ENCODE peak calls at places on chromosomes 13 and 19, in ten cellular contexts. Q is pons; P is stimulated activated CD8-positive, alpha-beta memory T cell treated with anti-CD3 and anti-CD28 coated beads, Interleukin-4, amount 100 ng/mL, for 1 hour; C is B cell; V is activated gamma-delta T cell treated with Interleukin-2 at 50 U/mL for 16 hours; Z is NCI-H1105 treated with DMSO at 0.1 percent for 48 hours; K is neural progenitor cell; Y is activated T-cell treated with anti-CD3 and anti-CD28 coated beads for 48 hours; B is HFFc6; G is skeletal muscle cell. U is an unnamed sample.

GRCh38 chr13:109465151-109465550 is 321.2 kb downstream of the IRS2 start:
- DNase-seq in Q (no peak), P (no peak), C (no peak), V (no peak), Z (no peak), K (no peak), Y (no peak), B (no peak), G (peak; percentile 21), U (no peak)

GRCh38 chr13:113119822-113120189 is 2.8 kb upstream of the F10 start:
- DNase-seq in Q (no peak), P (no peak), C (no peak), V (no peak), Z (no peak), K (no peak), Y (no peak), B (no peak), G (no peak), U (no peak)

GRCh38 chr13:113947321-113948033 is 26.4 kb downstream of the C13orf46 start:
- DNase-seq in Q (peak; percentile 42), P (no peak), C (no peak), V (no peak), Z (no peak), K (peak; percentile 30), Y (no peak), B (peak; percentile 46), G (no peak), U (no peak)

GRCh38 chr19:18867751-18868150 is 28.2 kb downstream of the CERS1 start:
- DNase-seq in Q (no peak), P (no peak), C (no peak), V (no peak), Z (no peak), K (no peak), Y (no peak), B (no peak), G (no peak), U (no peak)

GRCh38 chr13:23428183-23428528 is 5.3 kb downstream of the SACS start:
- DNase-seq in Q (no peak), P (no peak), C (no peak), V (no peak), Z (no peak), K (no peak), Y (no peak), B (peak; percentile 35), G (no peak), U (no peak)

GRCh38 chr13:98397221-98397620 is 179.7 kb downstream of the STK24 start:
- DNase-seq in Q (no peak), P (no peak), C (no peak), V (no peak), Z (no peak), K (no peak), Y (no peak), B (no peak), G (no peak), U (no peak)

GRCh38 chr13:43411741-43412140 is 375.0 kb downstream of the ENOX1 start:
- DNase-seq in Q (peak; percentile 74), P (no peak), C (no peak), V (no peak), Z (peak; percentile 75), K (no peak), Y (no peak), B (no peak), G (no peak), U (no peak)

GRCh38 chr19:14089412-14089661 is 1.2 kb downstream of the SAMD1 start:
- DNase-seq in Q (no peak), P (no peak), C (no peak), V (no peak), Z (no peak), K (peak; percentile 59), Y (no peak), B (no peak), G (no peak), U (no peak)

GRCh38 chr13:33639640-33640080 is 178.3 kb upstream of the RFC3 start:
- DNase-seq in Q (no peak), P (no peak), C (no peak), V (no peak), Z (no peak), K (no peak), Y (peak; percentile 42), B (no peak), G (no peak), U (no peak)

GRCh38 chr19:1066748-1067340 is at the start of gene ARHGAP45:
- DNase-seq in Q (no peak), P (peak; percentile 69), C (peak; percentile 94), V (peak; percentile 82), Z (no peak), K (peak; percentile 52), Y (peak; percentile 85), B (no peak), G (no peak), U (no peak)

GRCh38 chr13:78611040-78611439 is 7.7 kb upstream of the POU4F1 start:
- DNase-seq in Q (no peak), P (no peak), C (no peak), V (no peak), Z (no peak), K (no peak), Y (no peak), B (no peak), G (no peak), U (no peak)

GRCh38 chr13:95337597-95337996 is 36.3 kb upstream of the ABCC4 start:
- DNase-seq in Q (no peak), P (no peak), C (no peak), V (no peak), Z (no peak), K (no peak), Y (no peak), B (no peak), G (no peak), U (no peak)

GRCh38 chr19:37963190-37963947 is 56.4 kb downstream of the SIPA1L3 start:
- DNase-seq in Q (no peak), P (no peak), C (no peak), V (no peak), Z (no peak), K (no peak), Y (no peak), B (peak; percentile 11), G (no peak), U (no peak)

GRCh38 chr13:79668353-79668752 is 187.4 kb downstream of the NDFIP2 start:
- DNase-seq in Q (no peak), P (no peak), C (no peak), V (no peak), Z (no peak), K (no peak), Y (no peak), B (no peak), G (no peak), U (no peak)

U was measured in kidney epithelial cell.